ENCODE peak calls at places on chromosomes 7 and 10, in six cellular contexts. Z, T, F, G, Q and I are unnamed samples.

GRCh38 chr7:113710310-113711106 is 208.3 kb downstream of the PPP1R3A start:
- DNase-seq in Z (peak), T (peak), F (no peak), G (peak), Q (peak), I (peak)

GRCh38 chr10:24041030-24041429 is 167.9 kb upstream of the KIAA1217 start:
- DNase-seq in Z (no peak), T (no peak), F (no peak), G (no peak), Q (no peak), I (no peak)

GRCh38 chr7:142455392-142455791 is 197.5 kb upstream of the PRSS58 start:
- DNase-seq in Z (no peak), T (no peak), F (no peak), G (no peak), Q (no peak), I (no peak)

GRCh38 chr10:81915517-81915916 is 40.5 kb downstream of the NRG3 start:
- DNase-seq in Z (no peak), T (no peak), F (no peak), G (no peak), Q (no peak), I (no peak)

GRCh38 chr7:90212149-90212495 is 582 bp downstream of the STEAP2 start:
- DNase-seq in Z (no peak), T (no peak), F (no peak), G (no peak), Q (no peak), I (no peak)

GRCh38 chr7:12757443-12757842 is 70.0 kb downstream of the ARL4A start:
- DNase-seq in Z (no peak), T (no peak), F (no peak), G (no peak), Q (no peak), I (no peak)

GRCh38 chr10:123309740-123310139 is 155.5 kb downstream of the BUB3 start:
- DNase-seq in Z (no peak), T (no peak), F (peak), G (no peak), Q (no peak), I (no peak)

GRCh38 chr7:136030330-136030729 is 53.2 kb upstream of the MTPN start:
- DNase-seq in Z (no peak), T (no peak), F (no peak), G (no peak), Q (no peak), I (no peak)

GRCh38 chr7:2856388-2857169 is 12.5 kb upstream of the GNA12 start:
- DNase-seq in Z (no peak), T (no peak), F (no peak), G (no peak), Q (peak), I (no peak)

GRCh38 chr10:47438857-47439474 is 44.9 kb downstream of the ANXA8 start:
- DNase-seq in Z (peak), T (no peak), F (no peak), G (no peak), Q (peak), I (no peak)

GRCh38 chr10:124646483-124647352 is 97.5 kb downstream of the FAM53B start:
- DNase-seq in Z (peak), T (no peak), F (no peak), G (no peak), Q (peak), I (no peak)

GRCh38 chr10:8404721-8405120 is 350.2 kb downstream of the GATA3 start:
- DNase-seq in Z (no peak), T (no peak), F (no peak), G (peak), Q (no peak), I (no peak)

GRCh38 chr10:17963431-17963830 is 11.7 kb downstream of the SLC39A12 start:
- DNase-seq in Z (no peak), T (no peak), F (no peak), G (no peak), Q (no peak), I (no peak)

GRCh38 chr10:69835875-69836727 is 34.4 kb downstream of the COL13A1 start:
- DNase-seq in Z (no peak), T (no peak), F (no peak), G (no peak), Q (no peak), I (no peak)

GRCh38 chr7:44290250-44290616 is 35.2 kb downstream of the CAMK2B start:
- DNase-seq in Z (no peak), T (peak), F (peak), G (no peak), Q (no peak), I (peak)

GRCh38 chr7:45171946-45172345 is 14.4 kb downstream of the RAMP3 start:
- DNase-seq in Z (no peak), T (no peak), F (no peak), G (no peak), Q (no peak), I (no peak)

GRCh38 chr10:29142516-29143314 is 146.2 kb upstream of the LYZL1 start:
- DNase-seq in Z (peak), T (no peak), F (peak), G (no peak), Q (no peak), I (no peak)

GRCh38 chr10:55943403-55943802 is 417.7 kb downstream of the ZWINT start:
- DNase-seq in Z (no peak), T (no peak), F (no peak), G (no peak), Q (no peak), I (no peak)

GRCh38 chr7:74215921-74216320 is 6.1 kb downstream of the LAT2 start:
- DNase-seq in Z (no peak), T (no peak), F (no peak), G (no peak), Q (no peak), I (no peak)

GRCh38 chr10:85319150-85319549 is 990.8 kb downstream of the CCSER2 start:
- DNase-seq in Z (no peak), T (no peak), F (no peak), G (no peak), Q (no peak), I (no peak)

GRCh38 chr10:15558136-15558535 is 161.6 kb downstream of the ITGA8 start:
- DNase-seq in Z (no peak), T (no peak), F (no peak), G (no peak), Q (no peak), I (no peak)

GRCh38 chr7:90271753-90272152 is 26.8 kb downstream of the CFAP69 start:
- DNase-seq in Z (no peak), T (no peak), F (no peak), G (no peak), Q (peak), I (no peak)

GRCh38 chr7:39686261-39686924 is 63.0 kb downstream of the RALA start:
- DNase-seq in Z (no peak), T (no peak), F (no peak), G (peak), Q (no peak), I (no peak)

GRCh38 chr7:80533287-80533686 is 21.4 kb upstream of the GNAT3 start:
- DNase-seq in Z (no peak), T (no peak), F (no peak), G (no peak), Q (no peak), I (no peak)

GRCh38 chr7:55260171-55260570 is 105.0 kb upstream of the LANCL2 start:
- DNase-seq in Z (no peak), T (no peak), F (no peak), G (no peak), Q (no peak), I (no peak)
- TF ChIP-seq TAF1 in Z (no peak), T (no peak), F (no peak), G (no peak), Q (no peak), I (no peak)

GRCh38 chr7:65037740-65038678 is 31.5 kb upstream of the ERV3-1 start:
- DNase-seq in Z (peak), T (peak), F (peak), G (peak), Q (peak), I (peak)
- TF ChIP-seq POLR2A in Z (peak), T (peak), F (peak), G (peak), Q (peak), I (no peak)

GRCh38 chr10:96082748-96083147 is 39.4 kb downstream of the CCNJ start:
- DNase-seq in Z (no peak), T (no peak), F (no peak), G (no peak), Q (no peak), I (no peak)

GRCh38 chr10:96077181-96077580 is 33.8 kb downstream of the CCNJ start:
- DNase-seq in Z (no peak), T (no peak), F (no peak), G (no peak), Q (no peak), I (no peak)

DNA sequence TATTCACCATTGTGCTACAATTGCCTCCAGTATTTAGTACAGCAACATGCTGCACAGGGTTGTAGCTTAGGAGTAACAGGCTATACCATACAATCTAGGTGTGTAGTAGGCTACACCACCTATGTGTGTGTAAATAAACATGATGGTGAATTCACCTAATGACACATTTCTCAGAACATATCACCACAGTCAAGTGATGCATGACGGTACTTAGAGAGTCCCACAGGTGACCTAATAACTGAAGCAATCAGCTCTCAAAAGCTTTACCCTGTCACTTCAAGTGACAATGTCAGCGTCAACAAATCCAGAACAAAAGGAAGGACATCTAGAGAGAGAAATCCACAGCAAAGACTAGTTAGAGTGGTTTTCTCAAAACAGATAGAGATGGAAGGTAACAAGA is 38.8 kb downstream of the CCNJ start:
- DNase-seq in Z (no peak), T (no peak), F (no peak), G (no peak), Q (no peak), I (no peak)
- TF ChIP-seq TAF1 in Z (no peak), T (no peak), F (no peak), G (no peak), Q (no peak), I (no peak)

GRCh38 chr10:113078282-113078907 is 128.3 kb downstream of the TCF7L2 start:
- DNase-seq in Z (no peak), T (no peak), F (no peak), G (no peak), Q (no peak), I (no peak)

GRCh38 chr10:113069595-113069994 is 119.5 kb downstream of the TCF7L2 start:
- DNase-seq in Z (no peak), T (no peak), F (no peak), G (no peak), Q (no peak), I (no peak)

GRCh38 chr10:113076949-113077348 is 126.9 kb downstream of the TCF7L2 start:
- DNase-seq in Z (no peak), T (no peak), F (no peak), G (no peak), Q (no peak), I (no peak)

GRCh38 chr10:113071446-113071845 is 121.4 kb downstream of the TCF7L2 start:
- DNase-seq in Z (no peak), T (no peak), F (no peak), G (no peak), Q (no peak), I (no peak)

GRCh38 chr10:113073549-113074189 is 123.6 kb downstream of the TCF7L2 start:
- DNase-seq in Z (peak), T (no peak), F (no peak), G (no peak), Q (peak), I (no peak)
- TF ChIP-seq POLR2A in Z (no peak), T (no peak), F (no peak), G (no peak), Q (peak), I (no peak)

DNA sequence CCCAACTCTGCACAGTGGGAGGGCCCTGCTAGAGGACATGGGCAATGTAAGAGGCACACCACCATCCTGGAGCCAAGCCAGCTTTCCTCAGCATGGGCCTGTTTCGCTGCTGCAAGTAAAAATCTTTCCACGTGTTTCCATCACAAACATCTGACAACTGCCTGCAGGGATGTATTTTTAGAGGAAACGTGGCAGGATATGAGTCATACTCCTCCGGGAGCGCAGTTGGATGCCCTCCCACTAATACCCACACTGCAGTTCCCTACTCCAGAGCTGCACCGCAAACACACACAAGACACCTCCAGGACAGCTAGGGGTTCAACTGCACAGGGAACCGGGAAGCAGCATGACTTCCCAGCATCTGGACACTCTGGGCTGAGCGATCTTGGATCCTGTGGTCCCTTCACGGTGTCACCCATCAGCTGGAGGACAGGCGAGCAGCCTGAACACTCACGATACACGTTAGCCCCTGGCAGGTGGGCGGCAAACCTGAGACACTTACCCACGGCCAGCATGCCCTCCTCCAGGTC is 26.1 kb downstream of the PLAC9 start:
- DNase-seq in Z (peak), T (no peak), F (no peak), G (no peak), Q (no peak), I (no peak)
- TF ChIP-seq TAF1 in Z (peak), T (no peak), F (no peak), G (no peak), Q (no peak), I (no peak)

GRCh38 chr10:86400705-86401587 is 34.4 kb upstream of the GRID1 start:
- DNase-seq in Z (no peak), T (no peak), F (peak), G (no peak), Q (peak), I (peak)
- TF ChIP-seq POLR2A in Z (no peak), T (peak), F (no peak), G (peak), Q (no peak), I (peak)

GRCh38 chr7:70210200-70210960 is 612.1 kb downstream of the AUTS2 start:
- DNase-seq in Z (no peak), T (no peak), F (no peak), G (no peak), Q (no peak), I (no peak)

GRCh38 chr7:70208236-70209063 is 610.2 kb downstream of the AUTS2 start:
- DNase-seq in Z (no peak), T (no peak), F (no peak), G (no peak), Q (no peak), I (no peak)
- TF ChIP-seq TAF1 in Z (no peak), T (no peak), F (no peak), G (no peak), Q (no peak), I (no peak)